ENCODE peak calls at places on chromosomes 3 and 15, in six cellular contexts. M is psoas muscle, G is GM12865, H is fibroblast of mammary gland, U is fibroblast of lung, O is AG09309. B is an unnamed sample.
A peak's percentile ranks its signal among the peaks of the same experiment; 100 is the strongest.

GRCh38 chr15:44545934-44546802 is 9.2 kb downstream of the EIF3J start:
- DNase-seq in M (no peak), G (peak; percentile 78), H (peak; percentile 47), U (peak; percentile 39), O (no peak), B (no peak)

GRCh38 chr3:150020527-150020926 is 49.8 kb upstream of the PFN2 start:
- DNase-seq in M (no peak), G (no peak), H (peak; percentile 38), U (peak; percentile 13), O (no peak), B (no peak)

GRCh38 chr3:171376125-171376947 is 83.9 kb downstream of the TNIK start:
- DNase-seq in M (no peak), G (no peak), H (peak; percentile 54), U (peak; percentile 68), O (no peak), B (no peak)

GRCh38 chr3:9322780-9323179 is 40.1 kb upstream of the THUMPD3 start:
- DNase-seq in M (no peak), G (no peak), H (no peak), U (no peak), O (no peak), B (no peak)

GRCh38 chr3:195079636-195080035 is 191.3 kb downstream of the XXYLT1 start:
- DNase-seq in M (no peak), G (no peak), H (no peak), U (no peak), O (no peak), B (no peak)

GRCh38 chr3:153026026-153026425 is 136.0 kb upstream of the RAP2B start:
- DNase-seq in M (no peak), G (peak; percentile 44), H (peak; percentile 61), U (peak; percentile 71), O (no peak), B (no peak)

GRCh38 chr15:57537072-57537471 is 54.6 kb upstream of the MYZAP start:
- DNase-seq in M (peak; percentile 39), G (peak; percentile 42), H (peak; percentile 83), U (peak; percentile 46), O (peak; percentile 76), B (no peak)

GRCh38 chr3:150599611-150600297 is 3.4 kb upstream of the SELENOT start:
- DNase-seq in M (no peak), G (peak; percentile 61), H (peak; percentile 78), U (peak; percentile 42), O (no peak), B (no peak)

GRCh38 chr3:47664519-47664918 is 85.9 kb upstream of the CSPG5 start:
- DNase-seq in M (no peak), G (peak; percentile 28), H (peak; percentile 25), U (no peak), O (peak; percentile 13), B (no peak)

GRCh38 chr15:34473840-34474239 is 36.2 kb upstream of the GOLGA8A start:
- DNase-seq in M (no peak), G (no peak), H (no peak), U (no peak), O (no peak), B (no peak)

GRCh38 chr3:138774529-138775253 is 60.0 kb downstream of the PIK3CB start:
- DNase-seq in M (no peak), G (peak; percentile 53), H (peak; percentile 100), U (peak; percentile 100), O (peak; percentile 99), B (peak; percentile 99)

GRCh38 chr3:139534444-139534812 is 5.1 kb downstream of the RBP1 start:
- DNase-seq in M (no peak), G (peak; percentile 61), H (peak; percentile 88), U (peak; percentile 94), O (peak; percentile 50), B (peak; percentile 33)

GRCh38 chr15:90352109-90352893 is at the start of gene ZNF774:
- DNase-seq in M (peak; percentile 90), G (peak; percentile 97), H (peak; percentile 95), U (peak; percentile 96), O (peak; percentile 83), B (peak; percentile 77)

GRCh38 chr3:8319935-8320634 is 181.5 kb upstream of the LMCD1 start:
- DNase-seq in M (no peak), G (no peak), H (peak; percentile 63), U (peak; percentile 31), O (peak; percentile 48), B (peak; percentile 69)

GRCh38 chr3:65938147-65938546 is 100.6 kb downstream of the MAGI1 start:
- DNase-seq in M (no peak), G (no peak), H (no peak), U (no peak), O (no peak), B (no peak)

GRCh38 chr3:102129774-102130608 is 280.7 kb downstream of the NFKBIZ start:
- DNase-seq in M (no peak), G (no peak), H (peak; percentile 92), U (peak; percentile 81), O (peak; percentile 39), B (no peak)

DNA sequence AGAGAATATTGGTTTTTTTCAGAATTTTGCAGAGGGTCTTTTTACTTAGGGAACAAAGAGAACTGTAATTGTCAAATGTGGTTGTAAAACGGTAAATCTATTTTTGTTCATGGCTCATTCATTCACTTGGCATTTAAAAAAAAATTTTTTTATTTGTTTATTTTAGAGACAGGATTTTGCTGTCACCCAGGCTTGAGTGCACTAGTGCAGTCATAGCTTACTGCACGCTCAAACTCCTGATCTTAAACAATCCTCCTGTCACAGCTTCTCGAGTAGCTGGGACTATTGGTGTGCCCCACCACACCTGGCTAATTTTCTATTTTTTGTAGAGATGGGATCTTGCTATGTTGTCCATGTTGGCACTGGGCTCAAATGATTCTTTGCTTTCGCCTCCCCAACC is 301.8 kb downstream of the LPP start:
- DNase-seq in M (no peak), G (no peak), H (no peak), U (no peak), O (no peak), B (no peak)
- H3K4me3 ChIP-seq in M (no peak overlapping the region), G (no peak overlapping the region), H (no peak overlapping the region), U (no peak overlapping the region), O (no peak overlapping the region), B (no peak overlapping the region)

GRCh38 chr3:73917643-73918042 is 292.9 kb upstream of the PDZRN3 start:
- DNase-seq in M (no peak), G (no peak), H (no peak), U (no peak), O (no peak), B (no peak)
- TF ChIP-seq CTCF in M (no peak), G (no peak), H (no peak), U (no peak), O (no peak), B (no peak)

DNA sequence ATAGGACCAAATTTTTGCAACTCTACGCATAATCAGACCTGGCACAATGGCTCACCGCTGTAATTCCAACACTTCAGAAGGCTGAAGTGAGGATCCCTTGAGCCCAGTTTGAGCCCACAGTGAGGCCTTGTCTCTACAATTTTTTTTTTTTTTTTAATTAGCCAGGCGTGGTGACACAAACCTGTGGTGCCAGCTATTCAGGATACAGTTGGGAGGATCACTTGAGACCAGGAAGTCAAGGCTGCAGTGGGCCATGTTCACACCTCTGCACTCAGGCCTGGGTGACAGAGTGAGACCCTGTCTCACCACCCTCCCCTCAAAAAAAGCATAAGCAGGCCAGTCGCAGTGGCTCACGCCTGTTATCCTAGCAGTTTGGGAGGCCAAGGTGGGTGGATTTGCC is 24.7 kb downstream of the OIP5 start:
- DNase-seq in M (no peak), G (no peak), H (no peak), U (no peak), O (no peak), B (no peak)
- H3K4me3 ChIP-seq in M (no peak overlapping the region), G (no peak overlapping the region), H (no peak overlapping the region), U (no peak overlapping the region), O (no peak overlapping the region), B (no peak overlapping the region)

GRCh38 chr15:75641603-75642002 is 1.6 kb upstream of the IMP3 start:
- DNase-seq in M (no peak), G (peak; percentile 72), H (no peak), U (no peak), O (no peak), B (no peak)

GRCh38 chr15:75641176-75641498 is 1.1 kb upstream of the IMP3 start:
- DNase-seq in M (no peak), G (no peak), H (no peak), U (no peak), O (no peak), B (no peak)

GRCh38 chr15:75639191-75639708 is 774 bp downstream of the IMP3 start:
- DNase-seq in M (no peak), G (no peak), H (no peak), U (no peak), O (no peak), B (no peak)

GRCh38 chr15:75639709-75640482 is at the start of gene IMP3:
- DNase-seq in M (peak; percentile 94), G (peak; percentile 98), H (peak; percentile 96), U (peak; percentile 97), O (peak; percentile 82), B (no peak)

DNA sequence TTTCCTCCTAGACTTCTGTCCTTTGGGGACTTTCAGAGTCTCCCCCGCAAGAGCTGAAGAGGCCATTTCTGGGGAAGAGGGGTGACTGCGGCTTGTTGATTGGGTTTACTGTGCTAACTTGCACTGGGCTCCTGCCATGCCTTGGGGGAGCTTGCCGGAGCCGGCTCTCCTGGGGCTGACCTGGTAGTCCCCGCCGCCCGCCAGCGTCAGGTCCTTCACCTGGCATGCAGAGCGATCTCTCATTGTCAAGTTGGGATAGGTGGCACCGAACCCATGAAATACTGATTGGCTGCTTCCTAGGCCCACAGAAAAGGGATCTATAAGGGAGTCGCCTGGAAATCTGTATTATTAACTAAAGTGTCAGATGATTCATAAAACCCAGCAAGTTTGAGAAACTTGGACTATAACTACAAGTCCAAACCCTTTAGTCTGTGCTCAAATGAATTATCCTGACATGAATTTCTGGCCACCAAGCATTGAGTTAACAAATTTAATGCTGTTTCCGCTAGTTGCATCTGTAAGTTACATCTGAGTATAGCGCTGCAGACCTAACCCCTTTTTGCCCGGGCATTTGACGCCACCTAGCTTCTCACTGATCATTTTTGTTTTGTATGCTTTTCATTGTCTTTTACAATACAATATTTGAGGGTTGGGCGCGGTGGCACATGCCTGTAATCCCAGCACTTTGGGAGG is 605 bp upstream of the IMP3 start:
- DNase-seq in M (no peak), G (peak; percentile 74), H (peak; percentile 65), U (peak; percentile 70), O (no peak), B (no peak)
- TF ChIP-seq CTCF in M (no peak), G (peak; percentile 36), H (peak; percentile 36), U (peak; percentile 23), O (no peak), B (peak; percentile 14)